ENCODE peak calls at places on chromosomes 12 and 14, in six cellular contexts. One of them, this sample, is unnamed.

GRCh38 chr14:104086210-104086660 is 735 bp downstream of the ASPG start:
- DNase-seq in HepG2: no peak
- DNase-seq in H1: no peak
- DNase-seq in GM12891: peak; percentile 11
- DNase-seq in GM12878: no peak
- DNase-seq in K562: no peak
- DNase-seq in this sample: peak; percentile 23

GRCh38 chr12:78181544-78182162 is 351.0 kb downstream of the NAV3 start:
- DNase-seq in HepG2: peak; percentile 2
- DNase-seq in H1: no peak
- DNase-seq in GM12878: no peak
- DNase-seq in GM12891: no peak
- DNase-seq in K562: no peak
- DNase-seq in this sample: no peak

GRCh38 chr14:60722836-60723217 is 1.3 kb downstream of the SIX4 start:
- DNase-seq in GM12878: no peak
- DNase-seq in K562: peak; percentile 57
- DNase-seq in HepG2: no peak
- DNase-seq in H1: no peak
- DNase-seq in GM12891: peak; percentile 30
- DNase-seq in this sample: peak; percentile 23

GRCh38 chr14:103519837-103520212 is 2.8 kb downstream of the CKB start:
- DNase-seq in HepG2: no peak
- DNase-seq in K562: no peak
- DNase-seq in GM12891: no peak
- DNase-seq in H1: no peak
- DNase-seq in GM12878: no peak
- DNase-seq in this sample: no peak

GRCh38 chr12:25377475-25378179 is 126.9 kb upstream of the KRAS start:
- DNase-seq in GM12878: no peak
- DNase-seq in HepG2: no peak
- DNase-seq in K562: no peak
- DNase-seq in H1: no peak
- DNase-seq in GM12891: no peak
- DNase-seq in this sample: no peak

GRCh38 chr12:104565606-104566243 is 109.0 kb downstream of the CHST11 start:
- DNase-seq in GM12891: no peak
- DNase-seq in GM12878: no peak
- DNase-seq in HepG2: no peak
- DNase-seq in H1: no peak
- DNase-seq in K562: no peak
- DNase-seq in this sample: no peak

GRCh38 chr14:74444866-74445265 is 18.9 kb upstream of the SYNDIG1L start:
- DNase-seq in H1: no peak
- DNase-seq in GM12878: no peak
- DNase-seq in K562: no peak
- DNase-seq in HepG2: no peak
- DNase-seq in GM12891: no peak
- DNase-seq in this sample: no peak

GRCh38 chr12:55637467-55637866 is 775 bp downstream of the OR10P1 start:
- DNase-seq in H1: no peak
- DNase-seq in HepG2: no peak
- DNase-seq in GM12891: no peak
- DNase-seq in K562: no peak
- DNase-seq in GM12878: no peak
- DNase-seq in this sample: no peak

GRCh38 chr12:13982010-13982409 is 608 bp upstream of the GRIN2B start:
- DNase-seq in GM12891: no peak
- DNase-seq in GM12878: no peak
- DNase-seq in K562: peak; percentile 11
- DNase-seq in HepG2: no peak
- DNase-seq in H1: no peak
- DNase-seq in this sample: no peak

GRCh38 chr14:74616507-74616906 is 4.5 kb upstream of the LTBP2 start:
- DNase-seq in HepG2: no peak
- DNase-seq in GM12891: no peak
- DNase-seq in GM12878: no peak
- DNase-seq in K562: no peak
- DNase-seq in H1: no peak
- DNase-seq in this sample: no peak

GRCh38 chr12:132105467-132105866 is 38.7 kb downstream of the DDX51 start:
- DNase-seq in K562: no peak
- DNase-seq in GM12891: no peak
- DNase-seq in HepG2: no peak
- DNase-seq in GM12878: no peak
- DNase-seq in H1: no peak
- DNase-seq in this sample: no peak

GRCh38 chr14:99659333-99659741 is 14.4 kb downstream of the HHIPL1 start:
- DNase-seq in H1: no peak
- DNase-seq in HepG2: no peak
- DNase-seq in GM12891: no peak
- DNase-seq in K562: no peak
- DNase-seq in GM12878: no peak
- DNase-seq in this sample: no peak

GRCh38 chr12:123762715-123763052 is 583 bp downstream of the DNAH10 start:
- DNase-seq in H1: no peak
- DNase-seq in GM12878: no peak
- DNase-seq in GM12891: no peak
- DNase-seq in HepG2: no peak
- DNase-seq in K562: no peak
- DNase-seq in this sample: no peak

GRCh38 chr14:79514700-79515099 is 696.6 kb downstream of the DIO2 start:
- DNase-seq in H1: no peak
- DNase-seq in K562: no peak
- DNase-seq in GM12891: no peak
- DNase-seq in HepG2: no peak
- DNase-seq in GM12878: no peak
- DNase-seq in this sample: no peak

GRCh38 chr14:79511146-79511545 is 700.2 kb downstream of the DIO2 start:
- DNase-seq in H1: no peak
- DNase-seq in K562: no peak
- DNase-seq in GM12878: no peak
- DNase-seq in HepG2: no peak
- DNase-seq in GM12891: no peak
- DNase-seq in this sample: no peak

GRCh38 chr14:79515158-79515557 is 696.1 kb downstream of the DIO2 start:
- DNase-seq in K562: no peak
- DNase-seq in GM12878: no peak
- DNase-seq in HepG2: no peak
- DNase-seq in H1: no peak
- DNase-seq in GM12891: no peak
- DNase-seq in this sample: no peak

GRCh38 chr14:79513446-79513845 is 697.9 kb downstream of the DIO2 start:
- DNase-seq in H1: no peak
- DNase-seq in K562: no peak
- DNase-seq in GM12878: no peak
- DNase-seq in HepG2: no peak
- DNase-seq in GM12891: no peak
- DNase-seq in this sample: no peak

GRCh38 chr14:79510659-79511058 is 700.6 kb downstream of the DIO2 start:
- DNase-seq in GM12891: no peak
- DNase-seq in K562: no peak
- DNase-seq in H1: no peak
- DNase-seq in HepG2: no peak
- DNase-seq in GM12878: no peak
- DNase-seq in this sample: no peak
- TF ChIP-seq TAF1 in GM12891: no peak
- TF ChIP-seq TAF1 in K562: no peak
- TF ChIP-seq TAF1 in H1: no peak
- TF ChIP-seq TAF1 in HepG2: no peak
- TF ChIP-seq TAF1 in GM12878: no peak
- TF ChIP-seq TAF1 in this sample: no peak

GRCh38 chr14:95515080-95515489 is 1.4 kb downstream of the SYNE3 start:
- DNase-seq in HepG2: no peak
- DNase-seq in K562: no peak
- DNase-seq in GM12878: no peak
- DNase-seq in H1: no peak
- DNase-seq in GM12891: no peak
- DNase-seq in this sample: no peak
- TF ChIP-seq POLR2AphosphoS5 in HepG2: no peak
- TF ChIP-seq POLR2AphosphoS5 in K562: no peak
- TF ChIP-seq POLR2AphosphoS5 in GM12878: no peak
- TF ChIP-seq POLR2AphosphoS5 in H1: no peak
- TF ChIP-seq POLR2AphosphoS5 in GM12891: no peak
- TF ChIP-seq POLR2AphosphoS5 in this sample: no peak

DNA sequence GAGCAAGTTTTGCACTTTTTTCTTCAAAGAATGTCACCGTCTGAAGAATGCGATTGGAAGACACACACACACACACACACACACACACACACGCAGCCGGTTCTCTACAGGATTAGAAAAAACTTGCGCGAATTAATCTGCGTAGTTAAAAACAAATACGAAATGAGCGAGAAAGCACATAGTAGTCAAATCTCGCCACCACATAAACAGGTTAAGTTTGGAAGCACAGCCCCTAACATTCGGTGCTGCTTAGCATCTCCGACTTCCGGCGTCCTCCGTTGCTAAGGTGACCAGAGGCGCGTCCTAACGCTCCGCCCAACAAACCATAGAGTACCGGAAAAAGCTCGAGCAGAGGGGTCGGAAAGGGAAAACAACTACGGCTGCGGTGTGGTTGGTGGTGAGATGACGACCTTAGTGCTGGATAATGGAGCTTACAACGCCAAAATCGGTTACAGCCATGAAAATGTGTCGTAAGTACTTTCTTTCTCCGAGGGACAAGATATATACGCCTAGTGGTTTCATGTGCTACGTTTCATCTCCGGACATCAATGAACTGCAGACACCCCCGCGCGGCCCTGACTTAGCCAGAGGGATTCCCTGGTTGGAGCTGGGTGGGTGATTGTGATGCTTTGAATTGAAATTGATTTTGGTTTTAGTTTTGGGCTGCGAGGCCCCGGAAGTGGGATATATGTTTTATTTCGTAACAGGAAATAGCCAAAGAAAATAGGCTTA is at the start of gene ACTR6:
- DNase-seq in GM12878: peak; percentile 91
- DNase-seq in GM12891: peak; percentile 75
- DNase-seq in HepG2: peak; percentile 93
- DNase-seq in H1: peak; percentile 80
- DNase-seq in K562: peak; percentile 88
- DNase-seq in this sample: peak; percentile 61
- TF ChIP-seq POLR2A in GM12878: peak; percentile 82
- TF ChIP-seq POLR2A in GM12891: peak; percentile 86
- TF ChIP-seq POLR2A in HepG2: peak; percentile 83
- TF ChIP-seq POLR2A in H1: peak; percentile 67
- TF ChIP-seq POLR2A in K562: peak; percentile 82
- TF ChIP-seq POLR2A in this sample: peak; percentile 74

GRCh38 chr12:96698965-96699364 is 208.1 kb upstream of the NEDD1 start:
- DNase-seq in H1: no peak
- DNase-seq in K562: no peak
- DNase-seq in GM12891: no peak
- DNase-seq in GM12878: no peak
- DNase-seq in HepG2: no peak
- DNase-seq in this sample: no peak

GRCh38 chr12:96698521-96698920 is 208.5 kb upstream of the NEDD1 start:
- DNase-seq in GM12878: no peak
- DNase-seq in K562: no peak
- DNase-seq in H1: no peak
- DNase-seq in GM12891: no peak
- DNase-seq in HepG2: peak; percentile 6
- DNase-seq in this sample: no peak
- TF ChIP-seq TAF1 in GM12878: no peak
- TF ChIP-seq TAF1 in K562: no peak
- TF ChIP-seq TAF1 in H1: no peak
- TF ChIP-seq TAF1 in GM12891: no peak
- TF ChIP-seq TAF1 in HepG2: no peak
- TF ChIP-seq TAF1 in this sample: no peak

GRCh38 chr12:109815874-109816617 is 17.2 kb downstream of the TRPV4 start:
- DNase-seq in H1: no peak
- DNase-seq in GM12878: no peak
- DNase-seq in K562: no peak
- DNase-seq in HepG2: no peak
- DNase-seq in GM12891: no peak
- DNase-seq in this sample: no peak
- TF ChIP-seq POLR2AphosphoS5 in H1: no peak
- TF ChIP-seq POLR2AphosphoS5 in GM12878: no peak
- TF ChIP-seq POLR2AphosphoS5 in K562: no peak
- TF ChIP-seq POLR2AphosphoS5 in HepG2: no peak
- TF ChIP-seq POLR2AphosphoS5 in GM12891: no peak
- TF ChIP-seq POLR2AphosphoS5 in this sample: no peak

DNA sequence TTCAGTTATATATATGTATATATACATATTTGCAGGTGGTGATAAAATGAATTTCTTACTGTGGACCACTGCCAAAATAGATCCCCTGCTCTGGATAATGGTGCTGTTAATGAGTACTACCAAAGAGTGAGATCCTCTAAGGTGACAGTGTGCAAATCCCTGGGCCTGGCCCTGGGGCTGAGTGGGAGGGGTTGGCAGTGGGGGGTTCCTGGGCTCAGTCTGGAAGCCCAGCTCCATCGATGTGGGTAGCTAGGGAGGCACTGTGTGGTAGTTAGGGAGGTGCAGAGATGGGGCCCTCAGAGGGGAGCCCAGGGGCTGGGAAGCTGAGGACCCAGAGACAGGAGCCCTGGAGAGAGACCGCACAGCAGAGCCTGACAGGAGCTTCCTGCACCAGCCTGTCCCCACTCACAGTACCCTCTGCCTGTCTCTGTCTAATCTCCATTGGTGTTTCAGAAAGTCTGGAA is 9.1 kb downstream of the KRT8 start:
- DNase-seq in K562: no peak
- DNase-seq in H1: no peak
- DNase-seq in GM12878: no peak
- DNase-seq in GM12891: no peak
- DNase-seq in HepG2: no peak
- DNase-seq in this sample: no peak
- TF ChIP-seq POLR2A in K562: no peak
- TF ChIP-seq POLR2A in H1: no peak
- TF ChIP-seq POLR2A in GM12878: no peak
- TF ChIP-seq POLR2A in GM12891: no peak
- TF ChIP-seq POLR2A in HepG2: peak; percentile 50
- TF ChIP-seq POLR2A in this sample: no peak

GRCh38 chr14:88983755-88984154 is 159.3 kb downstream of the TTC8 start:
- DNase-seq in H1: no peak
- DNase-seq in HepG2: no peak
- DNase-seq in GM12878: no peak
- DNase-seq in GM12891: no peak
- DNase-seq in K562: no peak
- DNase-seq in this sample: no peak

GRCh38 chr14:88981948-88982347 is 157.5 kb downstream of the TTC8 start:
- DNase-seq in K562: no peak
- DNase-seq in H1: no peak
- DNase-seq in HepG2: no peak
- DNase-seq in GM12878: no peak
- DNase-seq in GM12891: no peak
- DNase-seq in this sample: no peak

GRCh38 chr14:88986146-88986841 is 161.8 kb downstream of the TTC8 start:
- DNase-seq in HepG2: no peak
- DNase-seq in GM12891: no peak
- DNase-seq in GM12878: no peak
- DNase-seq in H1: no peak
- DNase-seq in K562: no peak
- DNase-seq in this sample: no peak

GRCh38 chr14:88987516-88987915 is 163.1 kb downstream of the TTC8 start:
- DNase-seq in H1: no peak
- DNase-seq in K562: no peak
- DNase-seq in GM12891: no peak
- DNase-seq in HepG2: no peak
- DNase-seq in GM12878: no peak
- DNase-seq in this sample: no peak

GRCh38 chr14:88985654-88986053 is 161.2 kb downstream of the TTC8 start:
- DNase-seq in GM12891: no peak
- DNase-seq in K562: no peak
- DNase-seq in HepG2: no peak
- DNase-seq in GM12878: no peak
- DNase-seq in H1: no peak
- DNase-seq in this sample: no peak
- TF ChIP-seq TAF1 in GM12891: no peak
- TF ChIP-seq TAF1 in K562: no peak
- TF ChIP-seq TAF1 in HepG2: no peak
- TF ChIP-seq TAF1 in GM12878: no peak
- TF ChIP-seq TAF1 in H1: no peak
- TF ChIP-seq TAF1 in this sample: no peak